ENCODE peak calls at places on chromosomes 3 and 15, in four cellular contexts. M, A, E and B are unnamed samples.

GRCh38 chr3:153246805-153247204 is 84.8 kb downstream of the RAP2B start:
- DNase-seq in M (peak; percentile 60), E (no peak), A (no peak), B (peak; percentile 77)

GRCh38 chr3:39383190-39383912 is at the start of gene SLC25A38:
- DNase-seq in A (peak; percentile 69), M (peak; percentile 89), E (peak; percentile 87), B (peak; percentile 91)

GRCh38 chr3:9172851-9173320 is 76.6 kb downstream of the SRGAP3 start:
- DNase-seq in A (peak; percentile 39), M (no peak), E (no peak), B (no peak)

GRCh38 chr3:48418140-48418539 is 11.7 kb downstream of the PLXNB1 start:
- DNase-seq in A (no peak), M (no peak), E (no peak), B (no peak)

GRCh38 chr3:162936706-162937105 is 1440.1 kb downstream of the OTOL1 start:
- DNase-seq in A (no peak), E (no peak), M (no peak), B (no peak)

GRCh38 chr3:64134882-64135281 is 90.4 kb downstream of the PRICKLE2 start:
- DNase-seq in A (no peak), E (no peak), M (no peak), B (no peak)

GRCh38 chr15:76118767-76119166 is 59.0 kb downstream of the TMEM266 start:
- DNase-seq in E (no peak), M (no peak), A (no peak), B (no peak)

GRCh38 chr3:159432721-159433300 is 555.8 kb upstream of the IL12A start:
- DNase-seq in A (no peak), E (no peak), M (no peak), B (peak; percentile 51)

GRCh38 chr3:146928421-146929059 is 323.4 kb upstream of the PLSCR5 start:
- DNase-seq in E (no peak), M (no peak), A (no peak), B (no peak)

GRCh38 chr3:101230618-101231017 is 89.8 kb downstream of the IMPG2 start:
- DNase-seq in M (no peak), A (no peak), E (no peak), B (no peak)

GRCh38 chr15:68354923-68355322 is 77.0 kb downstream of the ITGA11 start:
- DNase-seq in M (peak; percentile 70), A (peak; percentile 63), E (no peak), B (peak; percentile 97)

GRCh38 chr3:36827133-36827532 is 62.8 kb upstream of the DCLK3 start:
- DNase-seq in E (no peak), A (no peak), M (no peak), B (no peak)

GRCh38 chr3:184180165-184180564 is 5.5 kb downstream of the AP2M1 start:
- DNase-seq in M (peak; percentile 83), A (no peak), E (no peak), B (peak; percentile 67)

GRCh38 chr3:177359601-177360357 is 162.5 kb upstream of the TBL1XR1 start:
- DNase-seq in A (peak; percentile 99), E (peak; percentile 94), M (peak; percentile 99), B (peak; percentile 99)

GRCh38 chr3:70531063-70531657 is 218.7 kb upstream of the MDFIC2 start:
- DNase-seq in E (no peak), M (peak; percentile 55), A (no peak), B (peak; percentile 58)

GRCh38 chr15:37518436-37518835 is 416.0 kb upstream of the TMCO5A start:
- DNase-seq in A (no peak), M (no peak), E (no peak), B (no peak)

GRCh38 chr3:193554790-193555189 is at the start of gene ATP13A4:
- DNase-seq in M (no peak), E (no peak), A (no peak), B (no peak)

GRCh38 chr3:64399205-64399800 is 174.0 kb upstream of the PRICKLE2 start:
- DNase-seq in E (no peak), M (peak; percentile 80), A (peak; percentile 40), B (peak; percentile 77)

GRCh38 chr3:38360345-38360744 is 13.8 kb downstream of the XYLB start:
- DNase-seq in M (no peak), A (no peak), E (no peak), B (no peak)

GRCh38 chr15:58182460-58183163 is 44.4 kb downstream of the AQP9 start:
- DNase-seq in M (peak; percentile 71), E (no peak), A (no peak), B (peak; percentile 31)

GRCh38 chr3:45176912-45177311 is 30.7 kb upstream of the CDCP1 start:
- DNase-seq in M (no peak), E (no peak), A (no peak), B (no peak)

GRCh38 chr3:72255736-72256559 is 471.0 kb upstream of the PROK2 start:
- DNase-seq in A (no peak), M (peak; percentile 45), E (peak; percentile 89), B (no peak)

GRCh38 chr15:37101634-37102314 is 1.4 kb upstream of the MEIS2 start:
- DNase-seq in A (no peak), E (peak; percentile 81), M (peak; percentile 90), B (peak; percentile 82)

GRCh38 chr3:57918123-57918837 is 89.9 kb upstream of the FLNB start:
- DNase-seq in M (peak; percentile 69), A (peak; percentile 61), E (no peak), B (peak; percentile 80)

GRCh38 chr15:45704329-45705249 is 69.8 kb downstream of the SQOR start:
- DNase-seq in M (peak; percentile 54), E (no peak), A (peak; percentile 42), B (peak; percentile 16)

GRCh38 chr15:62568004-62568403 is 402.9 kb upstream of the C2CD4B start:
- DNase-seq in A (no peak), E (no peak), M (no peak), B (no peak)

GRCh38 chr15:81071705-81072104 is 62.4 kb upstream of the CFAP161 start:
- DNase-seq in M (no peak), E (no peak), A (no peak), B (no peak)

GRCh38 chr15:81068516-81068915 is 65.6 kb upstream of the CFAP161 start:
- DNase-seq in E (no peak), A (no peak), M (no peak), B (no peak)

GRCh38 chr15:81071130-81071529 is 62.9 kb upstream of the CFAP161 start:
- DNase-seq in A (no peak), M (peak; percentile 51), E (no peak), B (peak; percentile 47)

GRCh38 chr15:81069909-81070308 is 64.2 kb upstream of the CFAP161 start:
- DNase-seq in A (no peak), M (no peak), E (no peak), B (no peak)

GRCh38 chr15:81069356-81069755 is 64.7 kb upstream of the CFAP161 start:
- DNase-seq in A (no peak), E (no peak), M (no peak), B (no peak)
- H3K4me3 ChIP-seq in A (no peak overlapping the region), E (no peak overlapping the region), M (no peak overlapping the region), B (no peak overlapping the region)

GRCh38 chr3:79005084-79005483 is 762.7 kb downstream of the ROBO1 start:
- DNase-seq in E (no peak), M (peak; percentile 19), A (no peak), B (peak; percentile 52)
- TF ChIP-seq CTCF in E (no peak), M (no peak), A (no peak), B (no peak)

DNA sequence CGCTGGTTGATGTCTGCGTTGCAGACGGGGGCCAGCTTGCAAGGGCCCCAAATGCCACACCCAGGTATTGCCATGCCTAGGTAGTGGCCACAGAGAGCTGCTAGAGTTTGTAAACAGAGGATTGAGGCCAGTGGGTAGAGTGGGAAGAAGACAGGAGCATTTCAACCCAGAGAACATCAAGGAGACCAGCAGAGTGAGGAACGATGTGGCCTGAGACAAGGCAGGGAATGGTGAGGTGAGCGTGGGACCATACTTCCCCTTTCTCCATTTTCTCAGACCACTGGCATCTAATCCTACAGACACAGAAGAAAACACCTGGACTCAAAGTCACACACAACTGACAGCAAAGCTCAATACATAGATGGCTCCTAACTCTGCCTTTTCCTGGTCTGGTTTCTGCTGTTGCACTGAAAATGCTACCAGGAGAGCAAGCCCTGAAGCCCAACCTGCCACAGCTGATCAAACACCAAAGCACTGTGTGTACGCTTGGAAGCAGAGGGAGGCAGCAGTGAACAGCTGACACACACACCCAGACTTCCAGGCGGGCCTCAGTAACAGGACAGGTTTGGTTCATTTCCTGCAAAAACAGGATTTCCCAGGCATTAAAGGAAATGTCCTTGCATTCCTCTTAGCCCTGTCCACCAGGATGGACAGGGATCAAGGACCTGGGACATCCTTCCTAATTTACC is 1.6 kb downstream of the FAM174B start:
- DNase-seq in M (no peak), E (no peak), A (no peak), B (peak; percentile 29)
- H3K4me3 ChIP-seq in M (no peak overlapping the region), E (no peak overlapping the region), A (no peak overlapping the region), B (no peak overlapping the region)

DNA sequence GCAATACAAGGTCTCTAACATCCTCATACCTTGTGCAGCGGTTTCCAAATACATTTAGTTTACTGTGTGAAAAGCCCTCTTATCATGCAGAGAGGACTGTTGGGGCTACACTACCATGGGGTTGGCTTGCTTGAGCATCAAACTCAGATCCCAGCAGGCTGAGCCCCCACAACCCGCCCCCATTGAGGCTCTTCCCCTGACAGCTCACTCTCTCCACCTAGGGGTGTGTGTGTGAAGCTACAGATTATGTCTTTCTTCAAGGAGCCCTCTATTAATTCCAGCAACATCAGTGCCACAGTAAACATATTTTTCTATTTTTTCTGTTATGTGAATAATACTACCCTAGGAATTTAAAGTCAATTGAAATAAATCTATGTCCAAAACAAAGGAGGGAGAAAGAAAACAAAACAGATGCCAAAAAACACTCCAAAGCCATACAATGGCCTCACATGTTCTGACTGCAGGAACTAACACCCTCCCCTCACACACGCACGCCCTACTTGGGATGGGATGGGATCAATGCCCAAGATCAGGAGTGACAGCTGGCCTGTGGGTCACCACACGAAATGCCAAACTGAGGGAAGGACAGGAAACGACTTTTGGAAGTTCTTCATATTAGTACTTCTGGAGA is 14.7 kb downstream of the TM4SF4 start:
- DNase-seq in E (no peak), M (peak; percentile 50), A (no peak), B (no peak)
- TF ChIP-seq CTCF in E (peak; percentile 27), M (peak; percentile 85), A (peak; percentile 68), B (peak; percentile 78)

DNA sequence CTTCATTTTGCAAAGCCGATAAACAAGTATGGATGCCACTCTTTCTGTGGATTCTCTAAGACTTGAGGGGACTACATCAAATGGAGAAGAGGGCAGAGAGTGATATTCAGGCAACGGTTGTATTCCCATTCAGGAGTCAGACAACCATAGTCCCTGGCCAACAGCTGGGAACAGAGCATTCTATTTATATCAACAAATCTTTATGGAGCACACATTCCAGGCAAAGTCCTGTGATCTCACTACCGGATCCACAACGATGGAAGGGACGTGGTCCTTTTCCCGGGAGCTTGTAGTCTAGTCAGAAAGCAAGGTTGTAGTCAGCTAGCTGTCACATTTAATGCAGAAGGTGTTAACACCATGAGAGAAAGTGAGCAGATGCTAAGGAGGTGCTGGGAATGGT is 312.3 kb upstream of the CTNNB1 start:
- DNase-seq in E (no peak), A (no peak), M (no peak), B (no peak)
- H3K4me3 ChIP-seq in E (no peak overlapping the region), A (no peak overlapping the region), M (no peak overlapping the region), B (no peak overlapping the region)

GRCh38 chr3:129421988-129422745 is 6.3 kb downstream of the EFCAB12 start:
- DNase-seq in E (no peak), M (no peak), A (no peak), B (no peak)

GRCh38 chr3:129425213-129425612 is 3.2 kb downstream of the EFCAB12 start:
- DNase-seq in A (no peak), E (no peak), M (no peak), B (no peak)

GRCh38 chr3:129422897-129423296 is 5.5 kb downstream of the EFCAB12 start:
- DNase-seq in M (no peak), E (no peak), A (no peak), B (no peak)

GRCh38 chr3:129425619-129426018 is 2.8 kb downstream of the EFCAB12 start:
- DNase-seq in A (no peak), M (no peak), E (no peak), B (no peak)

GRCh38 chr3:129424185-129424841 is 4.1 kb downstream of the EFCAB12 start:
- DNase-seq in E (no peak), A (no peak), M (peak; percentile 53), B (no peak)
- TF ChIP-seq CTCF in E (no peak), A (no peak), M (no peak), B (no peak)